ENCODE peak calls at places on chromosome 18, in four cellular contexts. Q is H9, R is mesendoderm, K is PC-3. F is an unnamed sample.

GRCh38 chr18:80181642-80182461 is 65.5 kb downstream of the PARD6G start:
- DNase-seq in Q (no peak), R (no peak), K (no peak), F (no peak)

GRCh38 chr18:31774960-31775359 is 14.3 kb upstream of the SLC25A52 start:
- DNase-seq in Q (no peak), R (peak), K (no peak), F (no peak)

GRCh38 chr18:74081966-74082365 is 65.7 kb downstream of the FBXO15 start:
- DNase-seq in Q (no peak), R (no peak), K (no peak), F (no peak)

GRCh38 chr18:38801640-38802039 is 1236.0 kb upstream of the CELF4 start:
- DNase-seq in Q (peak), R (peak), K (no peak), F (no peak)

GRCh38 chr18:23827681-23828080 is 138.4 kb downstream of the LAMA3 start:
- DNase-seq in Q (no peak), R (no peak), K (peak), F (no peak)

GRCh38 chr18:13455960-13456471 is 237.5 kb downstream of the LDLRAD4 start:
- DNase-seq in Q (peak), R (no peak), K (no peak), F (no peak)

GRCh38 chr18:63930774-63931354 is 18.2 kb upstream of the HMSD start:
- DNase-seq in Q (no peak), R (no peak), K (no peak), F (no peak)

GRCh38 chr18:67010916-67011315 is 407.0 kb upstream of the CDH19 start:
- DNase-seq in Q (no peak), R (no peak), K (peak), F (peak)

GRCh38 chr18:31162419-31162793 is 250 bp downstream of the DSC1 start:
- DNase-seq in Q (no peak), R (peak), K (no peak), F (no peak)

GRCh38 chr18:64712035-64712434 is 563.1 kb upstream of the LINC00305 start:
- DNase-seq in Q (no peak), R (no peak), K (peak), F (no peak)

GRCh38 chr18:6021341-6022088 is 126.2 kb upstream of the TMEM200C start:
- DNase-seq in Q (no peak), R (no peak), K (no peak), F (no peak)

GRCh38 chr18:47968006-47968676 is 37.7 kb upstream of the SMAD2 start:
- DNase-seq in Q (peak), R (peak), K (no peak), F (peak)

GRCh38 chr18:56391933-56392590 is 246.3 kb downstream of the TXNL1 start:
- DNase-seq in Q (no peak), R (no peak), K (no peak), F (no peak)

GRCh38 chr18:13909141-13909540 is 6.2 kb downstream of the MC2R start:
- DNase-seq in Q (no peak), R (no peak), K (no peak), F (no peak)

GRCh38 chr18:24170389-24170788 is 31.5 kb downstream of the CABYR start:
- DNase-seq in Q (no peak), R (no peak), K (no peak), F (no peak)

GRCh38 chr18:24600076-24600654 is 139.7 kb downstream of the HRH4 start:
- DNase-seq in Q (no peak), R (peak), K (peak), F (peak)

GRCh38 chr18:48018806-48019295 is 88.4 kb upstream of the SMAD2 start:
- DNase-seq in Q (peak), R (no peak), K (peak), F (no peak)

GRCh38 chr18:79502785-79503184 is 107.1 kb downstream of the NFATC1 start:
- DNase-seq in Q (no peak), R (no peak), K (peak), F (peak)

DNA sequence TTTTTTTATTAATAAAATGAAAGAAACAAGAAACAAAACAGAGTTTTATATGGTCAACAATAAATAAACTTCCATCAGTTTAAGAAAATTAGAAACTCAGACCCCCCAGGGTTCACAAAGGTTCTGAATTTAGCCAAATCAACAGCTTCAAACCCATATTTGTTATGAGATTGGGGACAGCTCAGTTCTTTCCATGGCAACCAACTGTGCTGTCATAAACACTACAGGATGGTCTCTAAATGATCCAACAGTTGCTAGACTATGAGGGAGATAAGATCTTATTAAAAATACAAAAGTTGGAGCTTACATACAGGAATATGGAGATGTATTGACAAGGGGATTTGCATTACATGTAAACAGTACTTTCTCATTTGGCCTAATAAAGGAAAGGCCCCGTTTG is 154.6 kb upstream of the CTAGE1 start:
- DNase-seq in Q (no peak), R (peak), K (no peak), F (no peak)
- H3K9ac ChIP-seq in Q (no peak), R (no peak), K (no peak), F (no peak)

DNA sequence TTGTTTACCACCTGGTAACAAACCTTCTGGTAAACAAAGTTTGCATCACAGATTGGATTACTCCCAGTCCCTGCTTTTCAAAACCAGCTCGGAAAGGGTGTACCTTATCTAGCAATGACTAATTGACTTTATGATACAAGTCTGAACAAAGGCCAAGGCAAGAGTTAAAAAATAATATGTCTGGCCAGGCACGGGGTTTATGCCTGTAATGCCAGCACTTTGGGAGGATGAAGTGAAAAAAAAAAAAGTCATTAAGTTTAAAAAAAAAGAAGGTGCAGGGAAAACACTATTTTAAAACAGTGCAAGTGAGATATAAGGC is 35.4 kb upstream of the PMAIP1 start:
- DNase-seq in Q (no peak), R (no peak), K (no peak), F (no peak)
- H3K9ac ChIP-seq in Q (no peak), R (no peak), K (no peak), F (no peak)

GRCh38 chr18:2672410-2672809 is 16.9 kb downstream of the SMCHD1 start:
- DNase-seq in Q (no peak), R (no peak), K (no peak), F (no peak)
- H3K9ac ChIP-seq in Q (no peak), R (no peak), K (no peak), F (no peak)

GRCh38 chr18:2903006-2903405 is 56.2 kb downstream of the EMILIN2 start:
- DNase-seq in Q (no peak), R (no peak), K (peak), F (peak)

GRCh38 chr18:2898131-2898640 is 51.4 kb downstream of the EMILIN2 start:
- DNase-seq in Q (no peak), R (peak), K (peak), F (no peak)

GRCh38 chr18:2901405-2901989 is 54.7 kb downstream of the EMILIN2 start:
- DNase-seq in Q (no peak), R (no peak), K (no peak), F (peak)

GRCh38 chr18:2902327-2902726 is 55.5 kb downstream of the EMILIN2 start:
- DNase-seq in Q (no peak), R (no peak), K (no peak), F (no peak)

DNA sequence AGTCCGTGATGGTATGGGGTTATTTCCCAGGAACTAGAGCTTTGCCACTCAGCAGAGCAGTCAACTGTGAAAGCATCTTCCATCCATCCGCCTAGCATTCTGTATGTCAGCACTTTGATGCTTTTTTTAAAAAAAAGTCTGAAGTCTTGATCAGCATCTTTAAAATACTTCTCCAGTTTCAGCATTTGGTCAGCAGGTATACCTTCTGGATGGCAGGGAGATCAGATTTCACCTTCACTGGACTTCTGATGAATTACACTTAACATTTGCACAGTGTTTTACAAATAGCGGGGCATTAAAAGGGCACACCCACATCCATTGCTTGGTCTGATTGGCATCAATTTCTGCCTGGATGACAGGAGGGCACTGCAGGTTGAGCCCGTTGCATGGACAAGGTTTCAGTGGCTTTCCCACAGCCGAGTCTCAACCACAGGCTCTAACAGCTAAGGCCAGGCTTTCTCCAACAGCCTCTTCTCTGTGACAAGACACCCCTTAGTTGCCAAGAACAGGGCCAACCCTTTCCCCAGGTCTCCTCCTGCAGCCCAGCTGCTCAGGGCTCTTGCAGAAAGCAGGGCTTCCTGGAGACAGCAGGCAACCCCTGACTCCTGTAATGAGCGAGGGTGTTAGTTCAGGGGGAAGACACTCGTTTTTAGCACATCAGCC is 54.1 kb downstream of the EMILIN2 start:
- DNase-seq in Q (no peak), R (no peak), K (no peak), F (no peak)
- H3K9ac ChIP-seq in Q (no peak), R (no peak), K (no peak), F (no peak)

F was measured in adipocyte.